ENCODE peak calls at places on chromosomes 2 and 18, in seven cellular contexts. C is kidney, D is A549, J is cardiac muscle cell, W is hepatocyte, T is gastrocnemius medialis, E is GM23248. X is an unnamed sample. For H3K9me3, the result is how much of the 10 kb centered on the place peaks cover.

GRCh38 chr2:233439191-233439590 is 84.9 kb downstream of the DGKD start:
- DNase-seq in E (no peak), C (no peak), D (no peak), W (no peak), J (no peak), T (no peak), X (no peak)

GRCh38 chr2:150431975-150432374 is 55.5 kb downstream of the RND3 start:
- DNase-seq in D (no peak), T (no peak), E (no peak), C (no peak), J (no peak), W (no peak), X (no peak)

GRCh38 chr2:161766334-161766733 is 142.1 kb downstream of the SLC4A10 start:
- DNase-seq in E (peak), D (no peak), C (no peak), J (no peak), W (peak), T (no peak), X (no peak)

GRCh38 chr2:134601266-134601665 is 117.5 kb downstream of the TMEM163 start:
- DNase-seq in D (no peak), E (no peak), J (no peak), W (no peak), C (no peak), T (no peak), X (no peak)

GRCh38 chr2:96489673-96490072 is 15.5 kb downstream of the NEURL3 start:
- DNase-seq in E (no peak), J (no peak), C (no peak), T (no peak), D (no peak), W (no peak), X (no peak)

GRCh38 chr2:134774786-134775641 is 56.2 kb upstream of the TMEM163 start:
- DNase-seq in E (peak), T (no peak), C (no peak), D (no peak), J (no peak), W (no peak), X (no peak)

GRCh38 chr2:11835403-11835802 is 89.0 kb downstream of the LPIN1 start:
- DNase-seq in C (no peak), J (no peak), E (peak), W (no peak), T (no peak), D (no peak), X (no peak)

GRCh38 chr2:190791983-190792575 is 88.5 kb upstream of the GLS start:
- DNase-seq in D (no peak), W (no peak), C (no peak), J (no peak), T (no peak), E (no peak), X (no peak)

GRCh38 chr2:241798631-241799521 is 10.1 kb upstream of the NEU4 start:
- DNase-seq in C (peak), T (no peak), J (no peak), W (no peak), E (no peak), D (no peak), X (no peak)

GRCh38 chr18:48330016-48330991 is 78.9 kb downstream of the ZBTB7C start:
- DNase-seq in J (no peak), T (no peak), E (peak), W (peak), C (no peak), D (peak), X (no peak)

GRCh38 chr18:67047334-67047733 is 443.4 kb upstream of the CDH19 start:
- DNase-seq in D (no peak), E (no peak), C (no peak), W (no peak), J (no peak), T (no peak), X (no peak)
- H3K9me3 ChIP-seq in D (under half), E (under half), C (under half), W (under half), J (under half), T (under half), X (under half)

GRCh38 chr2:199279146-199279545 is 178.6 kb downstream of the SATB2 start:
- DNase-seq in E (no peak), J (no peak), D (no peak), T (no peak), C (no peak), W (no peak), X (no peak)

GRCh38 chr2:199278099-199278498 is 179.6 kb downstream of the SATB2 start:
- DNase-seq in E (no peak), J (no peak), T (no peak), W (no peak), D (no peak), C (no peak), X (no peak)

DNA sequence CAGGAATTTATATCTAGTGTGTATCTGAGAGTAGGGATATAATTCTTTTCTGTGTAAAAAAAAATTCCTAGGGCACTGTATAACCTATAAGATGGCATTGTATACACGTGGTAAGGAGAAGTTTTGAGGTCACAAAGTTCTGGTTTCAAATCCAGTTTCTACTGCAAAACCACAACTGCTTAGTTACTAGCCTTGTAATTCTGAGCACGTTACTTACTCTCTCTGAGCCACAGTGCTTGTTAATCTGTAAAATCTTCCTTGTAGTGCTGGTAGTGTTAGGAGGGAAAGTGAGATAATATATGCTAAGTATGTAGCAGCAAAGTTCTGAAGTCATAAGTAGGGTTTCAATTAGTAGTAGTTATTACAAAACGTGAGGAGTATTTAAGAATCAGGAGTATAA is 175.4 kb downstream of the SATB2 start:
- DNase-seq in J (no peak), T (no peak), D (no peak), E (no peak), C (no peak), W (no peak), X (no peak)
- H3K9me3 ChIP-seq in J (under half), T (under half), D (under half), E (under half), C (under half), W (under half), X (under half)

GRCh38 chr2:67579791-67580190 is 182.7 kb downstream of the ETAA1 start:
- DNase-seq in C (no peak), W (no peak), E (no peak), T (no peak), J (no peak), D (no peak), X (no peak)
- H3K9me3 ChIP-seq in C (under half), W (under half), E (under half), T (under half), J (under half), D (under half), X (under half)

GRCh38 chr2:102336502-102336945 is 19.1 kb upstream of the IL18R1 start:
- DNase-seq in C (no peak), E (peak), T (no peak), J (no peak), W (no peak), D (peak), X (no peak)
- H3K9me3 ChIP-seq in C (under half), E (under half), T (under half), J (under half), W (under half), D (under half), X (under half)

DNA sequence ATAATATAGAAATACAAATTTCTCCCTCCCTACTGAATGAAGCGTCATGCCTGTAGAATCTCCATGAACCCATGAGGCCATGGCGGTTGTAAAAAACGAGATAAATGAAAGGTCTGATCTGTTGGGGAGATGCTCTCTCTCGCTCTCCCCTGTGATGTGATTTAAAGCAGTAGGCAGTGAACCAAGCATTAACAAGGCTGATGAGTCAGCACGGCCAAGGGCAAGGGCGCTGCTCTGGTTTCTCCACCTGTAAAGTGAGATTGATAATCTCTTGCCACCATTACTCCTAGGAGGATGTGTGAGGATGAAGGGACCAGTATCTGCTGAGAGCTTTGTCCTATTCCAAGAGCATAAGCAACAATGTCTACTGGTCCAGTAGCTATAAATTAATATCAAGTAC is 553.3 kb downstream of the CMPK2 start:
- DNase-seq in C (no peak), J (no peak), W (no peak), D (no peak), T (no peak), E (no peak), X (no peak)
- H3K9me3 ChIP-seq in C (under half), J (under half), W (under half), D (under half), T (under half), E (under half), X (under half)

GRCh38 chr2:111216811-111217652 is 96.3 kb downstream of the BCL2L11 start:
- DNase-seq in T (no peak), C (no peak), E (no peak), J (no peak), D (no peak), W (no peak), X (no peak)

GRCh38 chr2:111219285-111219684 is 98.6 kb downstream of the BCL2L11 start:
- DNase-seq in T (no peak), W (no peak), J (peak), D (no peak), E (no peak), C (no peak), X (no peak)

GRCh38 chr2:111209045-111209514 is 88.4 kb downstream of the BCL2L11 start:
- DNase-seq in T (no peak), J (no peak), W (no peak), C (no peak), E (peak), D (no peak), X (no peak)

GRCh38 chr2:111208639-111209038 is 87.9 kb downstream of the BCL2L11 start:
- DNase-seq in C (no peak), D (no peak), W (no peak), E (no peak), T (no peak), J (no peak), X (no peak)

GRCh38 chr2:111213877-111214276 is 93.2 kb downstream of the BCL2L11 start:
- DNase-seq in E (no peak), W (no peak), T (no peak), C (no peak), J (no peak), D (no peak), X (no peak)
- H3K9me3 ChIP-seq in E (under half), W (under half), T (under half), C (under half), J (under half), D (under half), X (under half)

GRCh38 chr2:239467956-239468490 is 67.2 kb upstream of the HDAC4 start:
- DNase-seq in W (no peak), C (peak), T (no peak), E (no peak), J (no peak), D (no peak), X (peak)
- H3K9me3 ChIP-seq in W (under half), C (under half), T (under half), E (under half), J (under half), D (under half), X (under half)

GRCh38 chr2:121545257-121545656 is 14.6 kb downstream of the RNU4ATAC start:
- DNase-seq in W (no peak), D (no peak), C (no peak), T (no peak), J (no peak), E (no peak), X (no peak)

GRCh38 chr2:121554998-121555397 is 24.3 kb downstream of the RNU4ATAC start:
- DNase-seq in T (no peak), D (no peak), J (no peak), C (no peak), W (no peak), E (no peak), X (no peak)

GRCh38 chr2:121547646-121548045 is 17.0 kb downstream of the RNU4ATAC start:
- DNase-seq in T (no peak), E (no peak), W (no peak), J (no peak), C (no peak), D (no peak), X (no peak)

DNA sequence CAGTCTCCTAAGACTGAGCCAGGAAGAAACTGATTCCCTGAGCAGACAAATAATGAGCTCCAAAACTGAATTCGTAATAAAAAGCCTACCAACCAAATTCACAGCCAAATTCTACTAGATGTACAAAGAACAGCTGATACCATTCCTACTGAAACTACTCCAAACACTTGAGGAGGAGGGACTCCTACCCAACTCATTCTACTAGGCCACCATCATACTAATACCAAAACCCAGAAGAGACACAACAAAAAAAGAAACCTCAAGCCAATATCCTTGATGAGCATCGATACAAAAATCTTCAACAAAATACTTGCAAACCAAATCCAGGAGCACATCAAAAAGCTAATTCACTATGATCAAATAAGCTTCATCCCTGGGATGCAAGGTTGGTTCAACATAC is 20.0 kb downstream of the RNU4ATAC start:
- DNase-seq in E (no peak), C (no peak), D (no peak), J (no peak), T (no peak), W (no peak), X (no peak)
- H3K9me3 ChIP-seq in E (under half), C (under half), D (under half), J (under half), T (under half), W (under half), X (under half)